ENCODE peak calls at places on chromosomes 1 and 21, in five cellular contexts. E is H1; U is CD4-positive, alpha-beta memory T cell; Z is A549; T is thyroid gland. W is an unnamed sample.

GRCh38 chr1:23593556-23594148 is 34.4 kb upstream of the ID3 start:
- DNase-seq in E (no peak), U (no peak), Z (peak), T (peak), W (peak)

GRCh38 chr1:96927125-96927524 is 205.5 kb downstream of the PTBP2 start:
- DNase-seq in E (no peak), U (no peak), Z (no peak), T (no peak), W (no peak)

GRCh38 chr1:153538315-153538821 is 2.4 kb downstream of the S100A5 start:
- DNase-seq in E (no peak), U (no peak), Z (no peak), T (no peak), W (peak)

GRCh38 chr1:98333406-98333805 is 328.1 kb upstream of the SNX7 start:
- DNase-seq in E (no peak), U (no peak), Z (no peak), T (no peak), W (no peak)

GRCh38 chr1:154478639-154479038 is 23.4 kb upstream of the TDRD10 start:
- DNase-seq in E (no peak), U (peak), Z (no peak), T (no peak), W (peak)

GRCh38 chr21:32818411-32818810 is 46.9 kb upstream of the PAXBP1 start:
- DNase-seq in E (no peak), U (no peak), Z (no peak), T (no peak), W (no peak)

GRCh38 chr1:38246955-38247952 is 200.7 kb upstream of the POU3F1 start:
- DNase-seq in E (no peak), U (no peak), Z (no peak), T (no peak), W (no peak)

GRCh38 chr1:234553241-234554156 is 56.5 kb downstream of the IRF2BP2 start:
- DNase-seq in E (no peak), U (no peak), Z (no peak), T (no peak), W (no peak)

GRCh38 chr1:218957971-218958370 is 215.7 kb upstream of the LYPLAL1 start:
- DNase-seq in E (no peak), U (no peak), Z (no peak), T (peak), W (no peak)

GRCh38 chr1:148309940-148310500 is 157.9 kb upstream of the NBPF11 start:
- DNase-seq in E (no peak), U (no peak), Z (no peak), T (no peak), W (no peak)

GRCh38 chr1:98327151-98327918 is 334.2 kb upstream of the SNX7 start:
- DNase-seq in E (no peak), U (no peak), Z (no peak), T (no peak), W (no peak)

GRCh38 chr1:208154679-208155078 is 89.5 kb downstream of the PLXNA2 start:
- DNase-seq in E (no peak), U (no peak), Z (no peak), T (peak), W (no peak)

GRCh38 chr1:221166559-221167318 is 287.5 kb downstream of the HLX start:
- DNase-seq in E (no peak), U (no peak), Z (no peak), T (no peak), W (peak)

GRCh38 chr1:88946845-88947244 is 45.6 kb downstream of the KYAT3 start:
- DNase-seq in E (no peak), U (no peak), Z (no peak), T (no peak), W (no peak)

GRCh38 chr1:4170548-4170947 is 270.5 kb upstream of the C1orf174 start:
- DNase-seq in E (no peak), U (no peak), Z (no peak), T (no peak), W (no peak)

GRCh38 chr1:44500181-44501021 is 95.3 kb downstream of the RNF220 start:
- DNase-seq in E (no peak), U (no peak), Z (no peak), T (peak), W (no peak)

GRCh38 chr1:16013220-16013907 is 4.5 kb downstream of the HSPB7 start:
- DNase-seq in E (no peak), U (no peak), Z (peak), T (peak), W (no peak)

GRCh38 chr1:204123376-204123775 is 28.5 kb downstream of the ETNK2 start:
- DNase-seq in E (no peak), U (no peak), Z (no peak), T (no peak), W (peak)

GRCh38 chr1:114248162-114248561 is 94.5 kb upstream of the SYT6 start:
- DNase-seq in E (no peak), U (no peak), Z (no peak), T (no peak), W (no peak)

GRCh38 chr1:20281801-20282200 is 8.9 kb upstream of the VWA5B1 start:
- DNase-seq in E (no peak), U (no peak), Z (no peak), T (no peak), W (no peak)

GRCh38 chr1:15352122-15352957 is 57.3 kb upstream of the EFHD2 start:
- DNase-seq in E (no peak), U (peak), Z (peak), T (peak), W (no peak)

GRCh38 chr1:175267716-175268416 is 75.3 kb upstream of the KIAA0040 start:
- DNase-seq in E (no peak), U (no peak), Z (no peak), T (no peak), W (no peak)

GRCh38 chr1:174021611-174022079 is 512 bp downstream of the RC3H1 start:
- DNase-seq in E (no peak), U (no peak), Z (no peak), T (peak), W (peak)

GRCh38 chr1:54800041-54800898 is 853 bp downstream of the TTC22 start:
- DNase-seq in E (no peak), U (no peak), Z (no peak), T (no peak), W (no peak)

GRCh38 chr1:201786824-201787223 is 42.1 kb upstream of the IPO9 start:
- DNase-seq in E (no peak), U (no peak), Z (no peak), T (no peak), W (no peak)

GRCh38 chr1:33007190-33008050 is 29.3 kb downstream of the AK2 start:
- DNase-seq in E (no peak), U (peak), Z (peak), T (no peak), W (peak)

GRCh38 chr21:46172863-46173528 is 11.3 kb downstream of the SPATC1L start:
- DNase-seq in E (no peak), U (no peak), Z (no peak), T (no peak), W (no peak)

DNA sequence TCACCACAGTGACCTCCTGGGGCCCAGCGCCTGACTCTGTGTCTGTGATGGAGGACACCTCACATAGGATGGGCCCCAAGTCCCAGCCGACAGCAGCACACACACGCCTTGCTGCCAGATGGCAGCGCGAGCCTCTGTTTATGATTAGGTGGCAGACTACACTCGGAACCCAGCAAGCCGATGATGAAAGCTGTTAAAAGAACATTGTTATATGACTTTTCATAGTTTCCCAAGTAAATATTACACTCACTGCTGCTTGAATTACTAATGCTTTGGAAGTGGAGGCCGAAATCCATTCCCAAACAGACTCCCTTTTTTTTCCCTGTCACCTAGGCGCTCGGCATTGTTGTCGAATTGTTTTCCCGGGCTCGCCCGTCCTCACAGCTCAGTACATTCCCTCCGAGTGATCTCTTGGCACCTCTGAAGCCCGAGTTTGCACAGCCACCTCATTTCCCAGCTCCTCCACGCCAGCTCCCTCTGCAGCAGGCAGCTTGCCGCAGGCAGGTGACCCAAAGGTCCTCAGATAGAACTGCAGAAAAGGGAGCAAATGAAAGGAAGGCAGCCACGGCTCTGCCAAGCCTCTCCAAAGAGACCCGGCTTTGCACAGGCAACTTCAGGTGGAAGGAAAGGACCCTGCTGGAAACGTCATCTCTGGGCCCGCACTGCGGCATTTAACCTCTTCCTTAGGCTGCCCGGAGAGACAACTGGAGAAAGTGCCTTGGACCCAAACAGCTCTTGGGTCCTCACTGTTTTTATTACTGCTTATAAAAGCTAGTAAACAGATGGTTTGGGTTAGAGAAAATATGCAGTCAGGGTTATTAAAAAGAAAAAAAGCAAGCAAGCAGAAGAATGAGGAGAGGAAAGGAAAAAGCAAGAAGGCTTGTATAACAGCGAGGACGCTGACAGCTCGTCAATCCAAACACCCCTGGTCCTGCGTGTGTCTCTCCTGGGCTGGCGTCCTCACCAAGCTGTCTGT is 72.2 kb upstream of the SLC25A33 start:
- DNase-seq in E (no peak), U (no peak), Z (no peak), T (no peak), W (no peak)
- H3K27ac ChIP-seq in E (no peak), U (no peak), Z (peak), T (no peak), W (no peak)

GRCh38 chr1:160309183-160309535 is 24.2 kb upstream of the PEX19 start:
- DNase-seq in E (no peak), U (no peak), Z (no peak), T (no peak), W (no peak)

GRCh38 chr1:160307455-160307854 is 22.5 kb upstream of the PEX19 start:
- DNase-seq in E (no peak), U (no peak), Z (no peak), T (no peak), W (no peak)

DNA sequence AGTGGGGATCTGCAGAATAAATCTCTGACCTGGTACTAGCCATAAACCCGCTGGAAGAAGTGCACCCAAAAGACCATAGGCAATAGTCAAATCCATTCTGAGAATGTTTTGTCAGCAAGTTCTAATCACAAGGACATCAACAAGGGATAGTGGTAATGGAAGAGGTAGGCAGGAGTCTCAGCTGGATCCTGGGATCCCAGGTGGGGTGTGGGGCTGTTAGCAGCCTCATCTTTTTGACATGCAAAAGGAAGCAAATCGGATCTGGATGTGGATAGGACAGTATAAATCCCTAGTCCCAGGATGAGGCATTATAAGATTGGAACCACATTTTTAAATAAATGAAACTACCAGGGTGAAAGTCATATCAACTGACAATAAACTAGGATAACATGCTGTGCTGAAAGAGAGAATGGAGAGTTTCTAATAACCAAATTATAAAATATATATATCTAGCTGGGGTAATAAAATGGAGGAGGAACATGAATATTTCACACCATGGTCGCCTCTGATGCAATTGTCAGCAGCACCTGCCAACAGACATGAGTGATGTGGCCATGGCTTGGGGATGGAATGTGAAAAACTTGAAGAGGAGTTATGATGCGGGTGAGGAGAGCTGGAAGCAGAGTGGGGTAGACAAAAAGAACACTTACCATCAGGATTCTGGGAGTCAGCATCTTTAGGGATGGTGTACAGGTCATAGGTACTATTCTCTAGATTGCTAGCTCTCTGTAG is 23.7 kb upstream of the PEX19 start:
- DNase-seq in E (no peak), U (no peak), Z (no peak), T (no peak), W (no peak)
- H3K27ac ChIP-seq in E (no peak), U (no peak), Z (no peak), T (no peak), W (no peak)

GRCh38 chr1:27601321-27601770 is 2.6 kb downstream of the AHDC1 start:
- DNase-seq in E (no peak), U (no peak), Z (no peak), T (no peak), W (no peak)
- H3K27ac ChIP-seq in E (no peak), U (no peak), Z (peak), T (peak), W (no peak)

DNA sequence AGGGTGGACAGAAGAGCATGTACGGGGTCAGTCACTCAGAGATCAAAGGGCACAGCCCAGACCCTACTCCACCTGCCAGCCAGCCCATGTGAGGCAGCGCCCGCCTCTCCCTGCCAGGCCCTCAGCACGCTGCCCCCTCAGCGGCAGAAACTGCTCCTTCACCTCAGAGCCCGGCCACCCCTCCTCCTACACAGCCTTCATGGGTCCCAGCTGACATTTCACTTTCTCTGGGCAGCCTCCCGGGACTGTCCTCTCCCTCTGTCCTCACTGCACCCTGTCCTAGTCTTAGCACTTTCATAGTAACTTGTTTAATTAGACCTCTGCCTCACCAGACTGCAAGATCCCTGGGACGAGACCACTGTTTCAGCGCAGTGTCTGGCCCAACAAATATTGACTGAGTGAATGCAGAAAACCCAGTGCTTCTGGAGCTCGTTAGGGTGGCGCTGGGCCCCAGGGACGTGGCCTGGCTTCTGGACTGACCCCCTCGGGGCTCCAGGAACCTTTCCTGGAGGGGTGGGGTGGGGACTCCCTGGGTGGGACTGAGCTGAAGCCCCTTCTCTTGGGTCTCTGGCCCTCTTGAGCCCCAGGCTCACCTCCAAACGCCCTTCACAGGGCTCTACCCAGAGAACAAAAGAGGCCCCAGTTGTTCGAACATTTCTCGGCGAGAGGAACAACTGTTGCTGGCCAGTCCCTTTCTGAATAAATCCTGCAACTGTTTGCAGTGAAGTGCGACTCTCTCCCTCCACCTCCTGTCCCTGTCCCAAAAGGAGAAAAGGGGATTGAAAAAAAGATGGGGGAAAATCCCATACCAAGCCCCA is 114.9 kb downstream of the CASZ1 start:
- DNase-seq in E (no peak), U (no peak), Z (no peak), T (no peak), W (no peak)
- H3K27ac ChIP-seq in E (no peak), U (no peak), Z (no peak), T (peak), W (no peak)

DNA sequence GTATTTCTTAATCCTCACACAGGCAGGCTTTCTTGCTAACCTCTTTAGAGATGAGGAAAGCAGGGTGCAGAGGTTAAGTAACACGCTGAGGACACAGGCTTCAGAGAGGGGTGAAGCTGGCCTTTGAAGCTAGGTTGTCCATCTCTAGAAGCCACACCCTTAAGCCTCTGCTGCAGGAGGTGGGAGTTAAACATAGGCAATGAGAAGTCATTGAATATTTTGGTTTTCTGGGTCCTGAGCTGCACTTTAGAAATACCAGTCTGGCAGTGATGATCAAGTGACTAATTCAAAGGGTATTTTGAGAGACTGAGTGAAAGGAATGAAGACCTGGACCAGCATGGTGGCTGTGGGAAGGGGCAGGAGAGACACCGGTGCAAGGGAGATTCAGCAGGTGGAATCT is 9.9 kb downstream of the KCNJ15 start:
- DNase-seq in E (no peak), U (no peak), Z (no peak), T (no peak), W (no peak)
- H3K27ac ChIP-seq in E (no peak), U (no peak), Z (peak), T (no peak), W (no peak)

GRCh38 chr1:6057170-6057569 is 11.5 kb downstream of the KCNAB2 start:
- DNase-seq in E (no peak), U (no peak), Z (no peak), T (no peak), W (no peak)

GRCh38 chr1:6053206-6053546 is 7.5 kb downstream of the KCNAB2 start:
- DNase-seq in E (no peak), U (no peak), Z (no peak), T (peak), W (no peak)

GRCh38 chr1:6059866-6060265 is 14.2 kb downstream of the KCNAB2 start:
- DNase-seq in E (no peak), U (no peak), Z (no peak), T (no peak), W (no peak)

GRCh38 chr1:6054596-6054995 is 8.9 kb downstream of the KCNAB2 start:
- DNase-seq in E (no peak), U (no peak), Z (no peak), T (no peak), W (peak)

DNA sequence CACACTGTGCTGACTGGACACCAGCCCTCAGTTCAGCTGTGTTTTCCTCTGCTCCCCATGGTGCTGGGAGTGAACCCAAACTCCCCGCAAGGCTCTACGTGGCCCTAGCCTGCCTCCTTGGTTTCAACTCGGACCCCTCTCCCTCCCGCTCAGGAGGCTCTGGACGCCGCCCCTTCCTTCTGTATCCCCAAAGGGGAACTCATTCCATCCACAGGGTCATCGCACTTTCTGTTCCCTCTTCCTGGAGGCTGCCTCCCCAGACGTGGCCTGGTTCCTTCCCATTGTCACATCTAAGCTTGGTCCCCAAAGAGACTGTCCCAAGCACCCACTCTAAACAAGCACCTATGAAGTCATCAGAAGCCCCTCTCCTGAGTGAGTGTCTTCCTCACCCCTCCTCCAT is 10.9 kb downstream of the KCNAB2 start:
- DNase-seq in E (no peak), U (no peak), Z (no peak), T (no peak), W (no peak)
- H3K27ac ChIP-seq in E (no peak), U (no peak), Z (no peak), T (no peak), W (no peak)

DNA sequence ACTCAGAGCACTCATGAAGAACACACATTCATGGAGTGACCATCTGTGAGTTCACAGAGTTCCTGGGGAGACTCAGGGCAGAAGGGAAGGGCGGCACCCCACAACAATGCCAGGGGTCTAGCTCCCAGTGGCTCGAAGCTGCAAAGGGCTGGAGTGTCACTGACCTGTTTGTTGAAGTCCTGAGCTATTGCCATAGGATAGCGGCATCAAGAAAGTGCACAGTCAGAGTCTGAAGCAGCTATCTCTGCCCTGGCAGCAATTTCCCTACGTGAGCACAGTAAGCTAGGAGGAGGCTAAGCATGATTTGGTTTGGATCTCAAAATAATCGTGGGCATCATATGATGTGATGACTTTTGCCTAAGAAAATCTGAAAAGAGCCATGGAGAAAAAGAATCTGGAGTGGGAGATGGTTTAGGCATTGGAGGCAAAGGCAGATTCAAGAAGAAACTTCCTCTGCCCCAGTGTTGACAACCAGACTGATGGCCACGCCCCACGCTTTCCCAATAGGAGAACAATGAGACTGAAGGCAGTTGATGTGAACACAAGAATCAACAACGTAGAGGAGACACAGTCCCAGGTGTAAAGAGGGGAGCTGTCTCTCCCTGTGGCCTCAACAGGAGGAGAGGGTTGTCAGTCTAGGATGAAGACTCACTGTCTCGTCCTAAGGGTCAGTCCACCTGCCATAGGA is 100.0 kb upstream of the SLC25A33 start:
- DNase-seq in E (no peak), U (no peak), Z (no peak), T (no peak), W (no peak)
- H3K27ac ChIP-seq in E (no peak), U (no peak), Z (peak), T (no peak), W (no peak)

W was measured in Karpas-422.